ENCODE peak calls at places on chromosome 10, in nine cellular contexts. G is choroid plexus epithelial cell; H is T follicular helper cell; X is renal cortical epithelial cell; K is NCI-H748 treated with DMSO at 0.1 percent for 48 hours; A is activated T-cell treated with anti-CD3 and anti-CD28 coated beads, Interleukin-2, amount 50 U/mL, for 24 hours; Y is fibroblast of the aortic adventitia; E is stimulated activated CD8-positive, alpha-beta memory T cell treated with anti-CD3 and anti-CD28 coated beads, Interleukin-15, amount 100 ng/mL, for 1 hour; S is activated naive CD8-positive, alpha-beta T cell treated with anti-CD3 and anti-CD28 coated beads, Interleukin-2, amount 50 U/mL, for 24 hours. T is an unnamed sample.

GRCh38 chr10:97553575-97554100 is 18.9 kb upstream of the ANKRD2 start:
- DNase-seq in A (peak; percentile 75), H (peak; percentile 24), G (peak; percentile 84), Y (peak; percentile 79), S (peak; percentile 68), K (peak; percentile 10), X (peak; percentile 61), E (peak; percentile 28), T (peak; percentile 23)

GRCh38 chr10:4459531-4459930 is 366.5 kb upstream of the AKR1E2 start:
- DNase-seq in A (no peak), Y (no peak), E (no peak), S (no peak), X (no peak), G (peak; percentile 75), H (no peak), K (no peak), T (no peak)

GRCh38 chr10:11823122-11823988 is at the start of gene PROSER2:
- DNase-seq in S (peak; percentile 50), G (peak; percentile 62), K (no peak), X (no peak), Y (peak; percentile 40), H (no peak), A (peak; percentile 45), E (no peak), T (peak; percentile 52)

GRCh38 chr10:78540355-78541076 is 506.9 kb downstream of the RPS24 start:
- DNase-seq in E (no peak), G (peak; percentile 41), X (peak; percentile 14), H (no peak), K (no peak), S (no peak), A (no peak), Y (peak; percentile 13), T (no peak)

GRCh38 chr10:74683621-74684114 is 142.7 kb upstream of the KAT6B start:
- DNase-seq in Y (peak; percentile 9), S (no peak), E (no peak), A (no peak), K (peak; percentile 22), G (peak; percentile 14), X (no peak), H (no peak), T (no peak)

GRCh38 chr10:59857049-59857448 is 49.3 kb downstream of the CCDC6 start:
- DNase-seq in H (no peak), A (no peak), G (no peak), X (no peak), Y (no peak), K (no peak), E (no peak), S (no peak), T (no peak)

GRCh38 chr10:92181575-92181974 is 109.3 kb downstream of the CPEB3 start:
- DNase-seq in Y (no peak), A (no peak), S (no peak), K (no peak), G (peak; percentile 30), H (no peak), E (no peak), X (no peak), T (no peak)

GRCh38 chr10:63522129-63522687 is 1.0 kb downstream of the REEP3 start:
- DNase-seq in H (no peak), G (no peak), S (no peak), Y (no peak), E (no peak), A (no peak), X (peak; percentile 42), K (peak; percentile 29), T (no peak)

GRCh38 chr10:62386401-62387320 is 12.5 kb downstream of the ZNF365 start:
- DNase-seq in X (no peak), H (no peak), A (no peak), Y (peak; percentile 73), G (no peak), E (no peak), S (no peak), K (no peak), T (no peak)

GRCh38 chr10:1394155-1394912 is 338.1 kb downstream of the WDR37 start:
- DNase-seq in G (no peak), E (no peak), X (no peak), S (no peak), Y (no peak), A (peak; percentile 16), K (no peak), H (no peak), T (no peak)

GRCh38 chr10:69130251-69130650 is 6.3 kb downstream of the VPS26A start:
- DNase-seq in Y (peak; percentile 19), A (no peak), E (no peak), H (no peak), S (no peak), X (peak; percentile 21), G (peak; percentile 29), K (no peak), T (no peak)

GRCh38 chr10:119865699-119866240 is 6.9 kb downstream of the MCMBP start:
- DNase-seq in H (no peak), X (no peak), E (no peak), G (no peak), S (no peak), A (no peak), K (no peak), Y (no peak), T (no peak)

GRCh38 chr10:103757531-103758293 is 97.7 kb downstream of the SH3PXD2A start:
- DNase-seq in E (no peak), Y (peak; percentile 39), A (no peak), K (no peak), H (no peak), X (peak; percentile 63), G (peak; percentile 82), S (peak; percentile 71), T (peak; percentile 58)

GRCh38 chr10:118903691-118904090 is 125.8 kb upstream of the NANOS1 start:
- DNase-seq in E (no peak), S (no peak), A (no peak), X (no peak), K (no peak), G (no peak), Y (no peak), H (no peak), T (no peak)

GRCh38 chr10:91653214-91653875 is 20.5 kb upstream of the PPP1R3C start:
- DNase-seq in S (no peak), G (peak; percentile 79), X (peak; percentile 87), A (no peak), Y (peak; percentile 90), E (no peak), H (no peak), K (no peak), T (no peak)

GRCh38 chr10:116594525-116595035 is 3.8 kb downstream of the PNLIPRP1 start:
- DNase-seq in H (no peak), G (no peak), S (no peak), K (no peak), Y (no peak), X (no peak), A (no peak), E (no peak), T (no peak)

GRCh38 chr10:126536656-126537055 is 133.8 kb downstream of the C10orf90 start:
- DNase-seq in A (no peak), S (no peak), Y (no peak), G (no peak), K (no peak), H (no peak), E (no peak), X (no peak), T (no peak)

GRCh38 chr10:129605986-129606518 is 139.0 kb downstream of the MGMT start:
- DNase-seq in Y (no peak), K (peak; percentile 83), X (no peak), H (no peak), A (no peak), E (no peak), G (no peak), S (no peak), T (no peak)

GRCh38 chr10:5655003-5655600 is 11.3 kb downstream of the ASB13 start:
- DNase-seq in S (no peak), A (no peak), X (no peak), K (no peak), Y (no peak), G (no peak), E (no peak), H (no peak), T (no peak)

GRCh38 chr10:103727546-103727963 is 127.8 kb downstream of the SH3PXD2A start:
- DNase-seq in Y (peak; percentile 35), A (no peak), S (no peak), K (no peak), G (no peak), H (no peak), X (no peak), E (no peak), T (no peak)

GRCh38 chr10:114703377-114704125 is 45.5 kb upstream of the ABLIM1 start:
- DNase-seq in X (no peak), S (peak; percentile 2), H (no peak), E (no peak), K (no peak), Y (no peak), G (peak; percentile 49), A (no peak), T (no peak)

GRCh38 chr10:77463967-77464745 is 173.5 kb downstream of the KCNMA1 start:
- DNase-seq in H (no peak), E (no peak), X (peak; percentile 54), Y (peak; percentile 25), K (no peak), A (no peak), S (no peak), G (peak; percentile 28), T (no peak)

GRCh38 chr10:70328018-70328417 is 44.2 kb upstream of the NPFFR1 start:
- DNase-seq in H (no peak), A (no peak), G (no peak), X (no peak), K (no peak), E (no peak), Y (no peak), S (no peak), T (no peak)

GRCh38 chr10:114859227-114859626 is 37.6 kb downstream of the FHIP2A start:
- DNase-seq in E (no peak), Y (no peak), X (no peak), S (no peak), G (no peak), A (no peak), H (no peak), K (no peak), T (no peak)

GRCh38 chr10:124138195-124138882 is 44.9 kb upstream of the CHST15 start:
- DNase-seq in X (peak; percentile 41), A (no peak), E (no peak), Y (peak; percentile 59), K (no peak), H (no peak), G (peak; percentile 90), S (no peak), T (peak; percentile 57)

GRCh38 chr10:132329565-132330485 is 2.2 kb upstream of the LRRC27 start:
- DNase-seq in S (peak; percentile 40), Y (peak; percentile 53), K (no peak), E (no peak), A (no peak), X (peak; percentile 94), H (no peak), G (peak; percentile 54), T (no peak)

GRCh38 chr10:100209303-100209702 is 20.1 kb downstream of the CHUK start:
- DNase-seq in E (no peak), X (peak; percentile 50), K (no peak), G (peak; percentile 76), H (no peak), Y (peak; percentile 59), A (no peak), S (no peak), T (no peak)

GRCh38 chr10:122232781-122233180 is 38.3 kb upstream of the BTBD16 start:
- DNase-seq in E (no peak), S (no peak), Y (peak; percentile 83), K (no peak), X (no peak), A (no peak), H (no peak), G (peak; percentile 82), T (no peak)

T was measured in Peyer's patch.